ENCODE peak calls at places on chromosome 5, in six cellular contexts. X, Y, F, G, D and A are unnamed samples.

GRCh38 chr5:72817639-72818266 is 1.3 kb downstream of the TNPO1 start:
- DNase-seq in Y (peak; percentile 13), X (no peak), F (no peak), D (peak; percentile 12), G (no peak), A (no peak)

GRCh38 chr5:10834695-10835094 is 73.7 kb upstream of the DAP start:
- DNase-seq in Y (no peak), X (no peak), F (no peak), D (no peak), G (no peak), A (no peak)

GRCh38 chr5:170300361-170301013 is 2.9 kb upstream of the LCP2 start:
- DNase-seq in Y (no peak), F (no peak), G (no peak), X (no peak), D (no peak), A (no peak)

GRCh38 chr5:120304653-120305052 is 159.4 kb upstream of the PRR16 start:
- DNase-seq in F (no peak), Y (no peak), D (no peak), G (no peak), X (no peak), A (no peak)

GRCh38 chr5:171615201-171616001 is 170.2 kb upstream of the SMIM23 start:
- DNase-seq in D (peak; percentile 66), X (peak; percentile 63), F (no peak), Y (peak; percentile 22), G (no peak), A (no peak)

GRCh38 chr5:176629853-176630680 is at the start of the genes EIF4E1B and SNCB:
- DNase-seq in X (peak; percentile 70), D (peak; percentile 89), F (no peak), G (peak; percentile 39), Y (no peak), A (no peak)

GRCh38 chr5:95809414-95809960 is 13.0 kb downstream of the GLRX start:
- DNase-seq in F (peak; percentile 52), D (no peak), Y (no peak), G (no peak), X (peak; percentile 66), A (no peak)

GRCh38 chr5:71924325-71924724 is 182.9 kb upstream of the MAP1B start:
- DNase-seq in Y (no peak), X (no peak), G (no peak), F (no peak), D (no peak), A (no peak)

GRCh38 chr5:170216262-170216864 is 16.4 kb upstream of the C5orf58 start:
- DNase-seq in G (no peak), F (no peak), X (no peak), Y (no peak), D (peak; percentile 76), A (peak; percentile 41)

GRCh38 chr5:131364507-131365050 is 100.7 kb downstream of the CDC42SE2 start:
- DNase-seq in D (no peak), Y (no peak), G (no peak), F (no peak), X (no peak), A (no peak)

GRCh38 chr5:120567921-120568320 is 103.8 kb downstream of the PRR16 start:
- DNase-seq in G (no peak), Y (no peak), F (no peak), D (no peak), X (no peak), A (no peak)

GRCh38 chr5:169837686-169838085 is 142.6 kb downstream of the INSYN2B start:
- DNase-seq in D (no peak), F (no peak), G (no peak), X (no peak), Y (no peak), A (no peak)

GRCh38 chr5:123439616-123440153 is 16.5 kb upstream of the CEP120 start:
- DNase-seq in G (no peak), Y (no peak), F (no peak), D (no peak), X (no peak), A (no peak)

GRCh38 chr5:113153512-113154097 is 177.0 kb downstream of the DCP2 start:
- DNase-seq in Y (no peak), X (no peak), D (no peak), F (no peak), G (no peak), A (no peak)

GRCh38 chr5:761206-761771 is 23.2 kb downstream of the ZDHHC11B start:
- DNase-seq in Y (no peak), D (no peak), F (no peak), X (no peak), G (no peak), A (no peak)

GRCh38 chr5:40834391-40834848 is 602 bp downstream of the RPL37 start:
- DNase-seq in Y (peak; percentile 56), X (no peak), F (peak; percentile 29), D (no peak), G (peak; percentile 79), A (no peak)

GRCh38 chr5:5304361-5305035 is 118.0 kb upstream of the ICE1 start:
- DNase-seq in F (no peak), Y (peak; percentile 8), G (no peak), X (no peak), D (peak; percentile 26), A (peak; percentile 12)

GRCh38 chr5:97107266-97107665 is 35.1 kb downstream of the LIX1 start:
- DNase-seq in X (no peak), D (no peak), Y (no peak), G (no peak), F (no peak), A (no peak)

GRCh38 chr5:219492-219891 is 1.4 kb downstream of the SDHA start:
- DNase-seq in G (peak; percentile 18), F (no peak), X (no peak), D (no peak), Y (peak; percentile 28), A (no peak)

GRCh38 chr5:168879929-168880328 is 300.8 kb upstream of the PANK3 start:
- DNase-seq in D (no peak), X (no peak), G (no peak), Y (no peak), F (no peak), A (no peak)

GRCh38 chr5:142017832-142018427 is 5.1 kb upstream of the GNPDA1 start:
- DNase-seq in D (no peak), X (no peak), F (no peak), G (no peak), Y (no peak), A (no peak)

GRCh38 chr5:149141224-149141956 is at the start of gene ABLIM3:
- DNase-seq in Y (peak; percentile 44), D (peak; percentile 76), G (peak; percentile 56), F (peak; percentile 60), X (peak; percentile 85), A (no peak)

GRCh38 chr5:55847837-55848236 is 3.3 kb upstream of the IL31RA start:
- DNase-seq in Y (no peak), F (no peak), X (no peak), D (no peak), G (no peak), A (no peak)

GRCh38 chr5:74536658-74537057 is 103.9 kb downstream of the ENC1 start:
- DNase-seq in X (no peak), F (no peak), D (no peak), G (no peak), Y (no peak), A (no peak)

GRCh38 chr5:74539986-74540385 is 100.5 kb downstream of the ENC1 start:
- DNase-seq in F (no peak), Y (peak; percentile 19), D (no peak), G (no peak), X (no peak), A (no peak)

GRCh38 chr5:74530316-74530917 is 110.1 kb downstream of the ENC1 start:
- DNase-seq in Y (no peak), X (no peak), D (no peak), F (no peak), G (no peak), A (no peak)

GRCh38 chr5:74538206-74538661 is 102.3 kb downstream of the ENC1 start:
- DNase-seq in G (no peak), D (no peak), X (peak; percentile 78), Y (peak; percentile 7), F (peak; percentile 24), A (no peak)

GRCh38 chr5:74534397-74535129 is 106.0 kb downstream of the ENC1 start:
- DNase-seq in F (no peak), D (no peak), X (no peak), Y (no peak), G (no peak), A (no peak)
- H3K4me1 ChIP-seq in F (no peaks in the 10 kb centered on the region), D (peaks cover 19% of the 10 kb centered on the region), X (peaks cover 6% of the 10 kb centered on the region), Y (no peaks in the 10 kb centered on the region), G (no peaks in the 10 kb centered on the region), A (no peaks in the 10 kb centered on the region)

GRCh38 chr5:163360681-163361080 is 76.7 kb upstream of the CCNG1 start:
- DNase-seq in X (no peak), Y (no peak), F (no peak), G (no peak), D (no peak), A (no peak)

GRCh38 chr5:163366757-163367156 is 70.6 kb upstream of the CCNG1 start:
- DNase-seq in F (no peak), G (no peak), Y (no peak), X (no peak), D (no peak), A (no peak)

GRCh38 chr5:163357636-163358035 is 79.8 kb upstream of the CCNG1 start:
- DNase-seq in D (no peak), F (no peak), Y (no peak), G (no peak), X (no peak), A (no peak)

DNA sequence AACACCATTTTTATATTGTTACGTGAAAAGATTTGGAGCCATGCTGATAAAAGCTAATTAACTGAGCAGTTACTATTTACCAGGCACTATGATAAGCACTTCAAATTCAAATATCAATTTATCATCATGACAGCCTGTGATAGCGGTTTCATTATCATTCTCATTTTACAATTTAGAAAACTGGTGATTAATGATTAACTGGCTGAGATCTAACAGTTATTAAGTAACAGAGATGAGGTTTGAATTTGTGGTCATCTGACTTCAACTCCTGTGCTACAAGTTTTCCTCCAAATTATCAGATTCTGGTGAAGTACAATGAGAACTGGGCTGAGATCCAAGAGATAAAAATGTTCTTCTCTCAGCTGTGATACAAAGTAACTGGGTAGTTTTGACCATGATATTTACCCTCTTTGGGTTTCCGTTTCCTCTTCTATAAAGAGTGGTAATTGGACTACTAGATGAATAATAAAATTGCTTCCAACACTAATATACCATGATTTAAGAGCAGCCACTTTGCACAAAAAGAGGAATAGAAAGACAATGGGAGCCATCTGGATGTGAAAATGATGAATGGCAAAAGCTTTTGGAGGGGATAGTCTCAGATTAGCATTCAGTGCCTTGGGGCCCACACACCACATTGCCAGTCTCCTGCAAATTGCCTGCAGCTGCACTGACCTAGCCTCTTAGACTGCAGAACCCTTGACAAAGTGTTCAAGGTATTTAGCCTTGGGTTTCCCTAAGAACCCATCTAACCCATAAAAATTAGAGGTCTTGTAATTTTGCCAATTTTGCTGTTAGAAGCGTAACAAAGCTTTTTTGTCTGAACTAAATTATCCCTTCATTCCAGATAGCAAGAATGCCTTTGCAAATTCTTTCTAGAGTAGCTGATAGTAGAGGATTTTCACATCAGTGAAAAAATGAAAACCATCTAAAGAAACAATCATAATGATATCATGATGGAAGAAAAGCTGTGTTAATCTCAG is 74.3 kb upstream of the CCNG1 start:
- DNase-seq in D (no peak), Y (peak; percentile 68), F (no peak), X (no peak), G (no peak), A (no peak)
- H3K4me1 ChIP-seq in D (no peaks in the 10 kb centered on the region), Y (no peaks in the 10 kb centered on the region), F (no peaks in the 10 kb centered on the region), X (no peaks in the 10 kb centered on the region), G (no peaks in the 10 kb centered on the region), A (no peaks in the 10 kb centered on the region)

GRCh38 chr5:144864113-144864512 is 693.4 kb downstream of the KCTD16 start:
- DNase-seq in X (no peak), D (no peak), G (no peak), Y (peak; percentile 63), F (no peak), A (no peak)
- H3K4me1 ChIP-seq in X (no peaks in the 10 kb centered on the region), D (no peaks in the 10 kb centered on the region), G (no peaks in the 10 kb centered on the region), Y (peaks cover 2% of the 10 kb centered on the region), F (no peaks in the 10 kb centered on the region), A (no peaks in the 10 kb centered on the region)

GRCh38 chr5:135375040-135375439 is 24.0 kb downstream of the MACROH2A1 start:
- DNase-seq in G (no peak), F (no peak), Y (no peak), X (peak; percentile 82), D (no peak), A (no peak)
- H3K4me1 ChIP-seq in G (peaks cover 16% of the 10 kb centered on the region), F (peaks cover 14% of the 10 kb centered on the region), Y (no peaks in the 10 kb centered on the region), X (peaks cover 61% of the 10 kb centered on the region), D (no peaks in the 10 kb centered on the region), A (no peaks in the 10 kb centered on the region)